ENCODE peak calls at places on chromosomes 16 and 17, in four cellular contexts. One of them, this sample, is unnamed.

GRCh38 chr16:79716645-79717323 is 116.2 kb upstream of the MAF start:
- DNase-seq in CD4-positive, alpha-beta T cell: no peak
- DNase-seq in hepatocyte: no peak
- DNase-seq in brain microvascular endothelial cell: peak
- DNase-seq in this sample: no peak

GRCh38 chr16:85357323-85357722 is 245.1 kb upstream of the CIBAR2 start:
- DNase-seq in brain microvascular endothelial cell: no peak
- DNase-seq in CD4-positive, alpha-beta T cell: no peak
- DNase-seq in hepatocyte: no peak
- DNase-seq in this sample: no peak

GRCh38 chr17:67666710-67667109 is 51.0 kb upstream of the NOL11 start:
- DNase-seq in hepatocyte: no peak
- DNase-seq in CD4-positive, alpha-beta T cell: no peak
- DNase-seq in brain microvascular endothelial cell: no peak
- DNase-seq in this sample: no peak

GRCh38 chr17:30299000-30299399 is 7.3 kb upstream of the BLMH start:
- DNase-seq in CD4-positive, alpha-beta T cell: no peak
- DNase-seq in brain microvascular endothelial cell: no peak
- DNase-seq in hepatocyte: no peak
- DNase-seq in this sample: no peak

GRCh38 chr17:59963738-59964454 is 644 bp downstream of the RNFT1 start:
- DNase-seq in hepatocyte: peak
- DNase-seq in brain microvascular endothelial cell: peak
- DNase-seq in CD4-positive, alpha-beta T cell: peak
- DNase-seq in this sample: peak

GRCh38 chr16:10617662-10618420 is 37.4 kb upstream of the EMP2 start:
- DNase-seq in hepatocyte: no peak
- DNase-seq in CD4-positive, alpha-beta T cell: no peak
- DNase-seq in brain microvascular endothelial cell: no peak
- DNase-seq in this sample: no peak

GRCh38 chr16:50251375-50252081 is 14.8 kb upstream of the ADCY7 start:
- DNase-seq in CD4-positive, alpha-beta T cell: no peak
- DNase-seq in brain microvascular endothelial cell: peak
- DNase-seq in hepatocyte: no peak
- DNase-seq in this sample: no peak

GRCh38 chr16:77660311-77660710 is 62.0 kb upstream of the NUDT7 start:
- DNase-seq in brain microvascular endothelial cell: peak
- DNase-seq in hepatocyte: peak
- DNase-seq in CD4-positive, alpha-beta T cell: no peak
- DNase-seq in this sample: no peak

GRCh38 chr17:21075739-21076085 is 32.9 kb upstream of the USP22 start:
- DNase-seq in brain microvascular endothelial cell: no peak
- DNase-seq in hepatocyte: no peak
- DNase-seq in CD4-positive, alpha-beta T cell: no peak
- DNase-seq in this sample: no peak

GRCh38 chr17:28634211-28634865 is 10.6 kb downstream of the BLTP2 start:
- DNase-seq in CD4-positive, alpha-beta T cell: no peak
- DNase-seq in hepatocyte: no peak
- DNase-seq in brain microvascular endothelial cell: no peak
- DNase-seq in this sample: no peak

GRCh38 chr17:40822132-40822812 is at the start of gene KRT10:
- DNase-seq in brain microvascular endothelial cell: no peak
- DNase-seq in CD4-positive, alpha-beta T cell: no peak
- DNase-seq in hepatocyte: no peak
- DNase-seq in this sample: no peak
- TF ChIP-seq CTCF in brain microvascular endothelial cell: no peak
- TF ChIP-seq CTCF in CD4-positive, alpha-beta T cell: no peak
- TF ChIP-seq CTCF in hepatocyte: no peak
- TF ChIP-seq CTCF in this sample: no peak

DNA sequence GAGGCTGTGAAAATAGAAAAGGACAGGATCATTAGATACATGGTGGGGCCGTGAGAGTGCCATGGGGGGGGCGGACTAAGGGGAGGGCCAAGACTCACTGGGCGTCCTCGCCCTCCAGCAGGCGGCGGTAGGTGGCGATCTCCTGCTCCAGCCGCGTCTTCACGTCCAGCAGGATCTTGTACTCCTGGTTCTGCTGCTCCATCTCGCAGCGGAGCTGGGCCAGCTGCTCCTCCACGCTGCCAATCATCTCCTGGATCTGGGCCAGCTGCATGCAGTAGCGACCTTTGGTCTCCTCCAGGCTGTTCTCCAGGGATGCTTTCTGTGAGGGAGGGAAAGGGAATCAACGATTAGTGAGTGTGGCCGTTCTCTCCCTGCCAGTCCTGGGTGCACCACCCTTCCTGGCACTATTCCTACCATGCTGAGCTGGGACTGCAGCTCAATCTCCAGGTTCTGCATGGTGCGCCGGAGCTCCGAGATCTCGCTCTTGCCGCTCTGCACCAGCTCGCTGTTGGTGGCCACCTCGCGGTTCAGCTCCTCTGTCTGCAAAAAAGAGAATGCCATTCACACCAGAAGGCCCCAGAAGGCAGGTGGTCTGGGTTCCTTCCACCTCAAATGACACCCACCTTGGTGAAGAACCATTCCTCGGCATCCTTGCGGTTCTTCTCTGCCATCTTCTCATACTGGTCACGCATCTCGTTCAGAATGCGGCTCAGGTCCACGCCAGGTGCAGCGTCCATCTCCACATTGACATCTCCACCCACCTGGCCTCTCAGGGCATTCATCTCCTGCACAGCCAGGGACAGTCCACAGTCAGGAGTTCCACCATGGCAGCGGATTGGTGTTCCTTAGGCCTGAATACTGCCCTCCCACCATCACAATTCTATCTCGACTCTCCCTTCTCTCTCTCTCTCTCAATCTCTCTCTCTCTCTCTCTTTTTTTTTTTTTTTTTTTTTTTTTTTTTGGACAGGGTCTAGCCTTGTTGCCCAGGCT is 3.3 kb downstream of the KRT14 start:
- DNase-seq in hepatocyte: no peak
- DNase-seq in CD4-positive, alpha-beta T cell: no peak
- DNase-seq in brain microvascular endothelial cell: no peak
- DNase-seq in this sample: no peak
- TF ChIP-seq CTCF in hepatocyte: no peak
- TF ChIP-seq CTCF in CD4-positive, alpha-beta T cell: no peak
- TF ChIP-seq CTCF in brain microvascular endothelial cell: no peak
- TF ChIP-seq CTCF in this sample: no peak

GRCh38 chr16:12339686-12340085 is 363.2 kb downstream of the SNX29 start:
- DNase-seq in brain microvascular endothelial cell: peak
- DNase-seq in hepatocyte: no peak
- DNase-seq in CD4-positive, alpha-beta T cell: no peak
- DNase-seq in this sample: no peak

GRCh38 chr16:12340151-12340733 is 363.7 kb downstream of the SNX29 start:
- DNase-seq in CD4-positive, alpha-beta T cell: no peak
- DNase-seq in brain microvascular endothelial cell: peak
- DNase-seq in hepatocyte: peak
- DNase-seq in this sample: no peak

GRCh38 chr16:12341966-12342365 is 365.4 kb downstream of the SNX29 start:
- DNase-seq in brain microvascular endothelial cell: no peak
- DNase-seq in hepatocyte: no peak
- DNase-seq in CD4-positive, alpha-beta T cell: no peak
- DNase-seq in this sample: no peak

GRCh38 chr16:12343913-12344312 is 367.4 kb downstream of the SNX29 start:
- DNase-seq in brain microvascular endothelial cell: no peak
- DNase-seq in CD4-positive, alpha-beta T cell: no peak
- DNase-seq in hepatocyte: no peak
- DNase-seq in this sample: no peak

DNA sequence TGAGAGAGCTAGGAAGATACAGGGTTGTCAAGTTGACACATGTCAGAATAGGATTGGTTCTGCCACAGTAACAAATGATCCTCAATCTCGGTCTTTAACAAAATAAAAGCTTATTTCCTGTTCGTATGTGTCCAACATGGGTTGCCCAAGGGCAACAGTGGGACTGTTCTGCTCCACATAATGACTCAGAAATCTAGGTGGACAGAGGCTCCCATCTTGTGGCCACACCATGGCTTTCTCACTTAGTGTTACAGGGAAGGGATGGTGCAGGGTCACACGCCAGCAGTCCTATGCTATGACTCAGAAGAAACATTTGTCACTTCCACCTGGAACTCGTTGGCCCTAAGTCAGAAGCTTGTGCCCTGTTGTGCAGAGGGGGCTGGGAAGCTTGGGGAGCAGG is 364.9 kb downstream of the SNX29 start:
- DNase-seq in CD4-positive, alpha-beta T cell: no peak
- DNase-seq in brain microvascular endothelial cell: peak
- DNase-seq in hepatocyte: peak
- DNase-seq in this sample: no peak
- TF ChIP-seq CTCF in CD4-positive, alpha-beta T cell: no peak
- TF ChIP-seq CTCF in brain microvascular endothelial cell: peak
- TF ChIP-seq CTCF in hepatocyte: no peak
- TF ChIP-seq CTCF in this sample: no peak

DNA sequence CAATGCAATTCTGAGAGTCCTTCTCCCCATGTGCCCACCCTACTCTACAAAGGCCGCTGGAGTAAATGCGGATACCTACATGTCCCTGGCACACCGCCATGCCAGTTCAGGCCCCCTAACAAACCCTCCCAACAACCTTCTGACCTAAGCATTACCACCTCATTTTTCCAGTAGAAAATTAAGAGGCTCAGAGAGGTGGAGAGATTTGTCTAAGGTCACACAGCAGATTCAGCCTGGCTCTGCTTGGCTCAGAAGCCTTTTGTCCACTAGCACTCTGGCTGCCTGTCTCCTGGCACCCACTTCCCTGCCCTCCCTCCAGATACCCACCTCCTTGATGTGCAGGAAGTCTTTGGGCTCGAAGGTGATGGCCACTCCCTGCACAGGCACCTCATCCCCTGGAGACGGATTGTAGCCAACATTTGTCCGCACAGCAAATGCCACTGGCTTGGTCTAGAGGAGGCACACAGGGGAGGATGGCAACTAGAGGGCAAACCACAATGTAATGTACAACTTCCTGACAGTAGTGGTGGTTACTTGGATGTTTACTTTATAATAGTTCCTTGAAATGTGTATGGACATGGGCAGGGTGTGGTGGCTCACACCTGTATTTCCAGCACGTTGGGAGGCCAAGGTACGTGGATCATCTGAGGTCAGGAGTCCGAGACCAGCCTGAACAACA is 10.2 kb downstream of the CACNB1 start:
- DNase-seq in brain microvascular endothelial cell: no peak
- DNase-seq in hepatocyte: no peak
- DNase-seq in CD4-positive, alpha-beta T cell: no peak
- DNase-seq in this sample: no peak
- TF ChIP-seq CTCF in brain microvascular endothelial cell: no peak
- TF ChIP-seq CTCF in hepatocyte: no peak
- TF ChIP-seq CTCF in CD4-positive, alpha-beta T cell: no peak
- TF ChIP-seq CTCF in this sample: no peak

GRCh38 chr17:42166196-42166763 is 11.5 kb upstream of the RAB5C start:
- DNase-seq in hepatocyte: no peak
- DNase-seq in brain microvascular endothelial cell: no peak
- DNase-seq in CD4-positive, alpha-beta T cell: no peak
- DNase-seq in this sample: no peak

GRCh38 chr17:42169351-42169750 is 11.6 kb downstream of the KCNH4 start:
- DNase-seq in brain microvascular endothelial cell: no peak
- DNase-seq in hepatocyte: no peak
- DNase-seq in CD4-positive, alpha-beta T cell: no peak
- DNase-seq in this sample: no peak

GRCh38 chr17:42174126-42174783 is 6.7 kb downstream of the KCNH4 start:
- DNase-seq in hepatocyte: no peak
- DNase-seq in brain microvascular endothelial cell: no peak
- DNase-seq in CD4-positive, alpha-beta T cell: no peak
- DNase-seq in this sample: no peak

GRCh38 chr17:42167807-42168206 is 13.0 kb upstream of the RAB5C start:
- DNase-seq in hepatocyte: no peak
- DNase-seq in CD4-positive, alpha-beta T cell: no peak
- DNase-seq in brain microvascular endothelial cell: no peak
- DNase-seq in this sample: no peak

DNA sequence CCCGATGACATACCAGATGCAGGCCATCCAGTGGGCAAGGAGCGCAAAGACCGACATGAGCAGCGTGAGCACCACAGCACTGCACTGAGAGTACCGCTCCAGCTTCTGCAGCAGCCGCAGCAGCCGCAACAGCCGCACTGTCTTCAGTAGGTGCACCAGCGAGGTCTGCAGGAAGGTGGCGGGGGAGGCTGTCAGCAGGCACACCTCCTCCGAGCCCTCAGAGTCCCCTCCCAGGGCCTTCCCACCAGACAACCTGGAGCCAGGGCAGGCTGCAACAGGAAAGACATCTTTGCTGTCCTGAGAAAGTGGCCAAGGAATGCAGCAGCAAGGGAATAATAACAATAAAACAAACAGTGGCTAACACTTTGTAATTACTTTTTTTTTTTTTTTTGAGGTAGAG is 9.1 kb downstream of the KCNH4 start:
- DNase-seq in hepatocyte: peak
- DNase-seq in brain microvascular endothelial cell: no peak
- DNase-seq in CD4-positive, alpha-beta T cell: no peak
- DNase-seq in this sample: peak
- TF ChIP-seq CTCF in hepatocyte: no peak
- TF ChIP-seq CTCF in brain microvascular endothelial cell: no peak
- TF ChIP-seq CTCF in CD4-positive, alpha-beta T cell: no peak
- TF ChIP-seq CTCF in this sample: no peak

DNA sequence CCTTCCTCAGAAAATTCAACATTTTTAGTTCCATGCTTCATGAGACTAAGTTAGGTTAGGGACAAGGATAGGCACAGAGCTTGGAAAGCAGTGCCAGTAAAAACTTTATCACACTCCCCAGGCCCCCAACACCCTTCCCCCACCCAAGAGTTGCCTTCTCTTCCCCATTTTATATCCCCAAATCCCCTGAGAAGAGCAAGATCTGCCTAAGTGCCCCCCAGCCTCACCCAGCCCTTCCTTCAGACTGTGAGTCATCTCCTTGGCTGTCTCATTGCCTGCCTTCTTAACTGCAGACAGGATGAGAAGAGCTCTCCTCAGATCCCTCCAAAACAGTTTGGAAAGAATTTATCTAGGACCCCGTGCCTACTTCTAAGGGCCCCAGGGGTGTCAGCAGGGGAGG is 55.8 kb downstream of the NEUROD2 start:
- DNase-seq in hepatocyte: no peak
- DNase-seq in brain microvascular endothelial cell: peak
- DNase-seq in CD4-positive, alpha-beta T cell: no peak
- DNase-seq in this sample: no peak
- TF ChIP-seq CTCF in hepatocyte: no peak
- TF ChIP-seq CTCF in brain microvascular endothelial cell: no peak
- TF ChIP-seq CTCF in CD4-positive, alpha-beta T cell: no peak
- TF ChIP-seq CTCF in this sample: no peak

DNA sequence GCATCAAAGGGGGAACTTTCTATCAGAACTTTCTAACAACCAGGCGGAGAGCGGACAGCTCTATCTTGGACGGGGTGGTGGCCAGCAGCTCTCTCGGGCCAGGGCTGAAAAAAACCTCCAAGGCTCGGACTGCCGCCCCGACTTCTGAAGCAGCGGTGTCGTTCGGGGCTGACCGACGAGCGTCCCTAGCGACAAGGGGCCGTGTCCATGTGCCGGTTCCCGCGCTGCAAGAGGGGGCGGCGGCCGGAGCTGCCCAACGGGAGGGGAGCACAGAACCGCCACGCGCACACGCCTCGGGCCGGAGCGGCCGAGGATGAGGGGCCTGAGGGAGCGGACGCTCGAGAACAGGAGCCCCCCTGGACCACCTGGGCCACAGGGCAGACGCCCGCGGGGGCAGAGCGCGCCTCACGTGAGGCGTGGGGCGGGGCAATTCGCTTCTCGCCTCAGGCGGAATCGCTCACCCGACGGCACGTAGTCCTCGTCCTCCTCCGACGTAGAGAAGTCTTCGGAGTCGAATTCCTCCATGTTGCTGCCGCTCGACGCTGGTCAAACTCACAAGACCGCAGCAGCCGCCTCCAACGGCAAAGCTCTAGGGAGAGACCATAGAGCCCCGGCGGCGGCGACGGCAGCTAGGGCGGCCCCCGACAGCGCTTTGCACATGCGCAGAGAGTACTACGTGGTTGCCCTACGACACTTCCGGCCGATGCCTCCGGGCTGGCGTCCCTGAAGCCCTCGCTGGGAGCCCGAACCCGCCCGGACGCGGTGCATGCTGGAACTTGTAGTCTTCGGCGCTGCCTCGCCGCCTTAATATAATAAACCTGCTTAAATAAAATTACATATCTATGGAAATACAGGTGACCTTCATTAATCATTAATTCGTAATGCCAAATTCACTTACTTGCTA is at the start of gene CFDP1:
- DNase-seq in hepatocyte: peak
- DNase-seq in brain microvascular endothelial cell: peak
- DNase-seq in CD4-positive, alpha-beta T cell: peak
- DNase-seq in this sample: peak
- TF ChIP-seq CTCF in hepatocyte: peak
- TF ChIP-seq CTCF in brain microvascular endothelial cell: no peak
- TF ChIP-seq CTCF in CD4-positive, alpha-beta T cell: no peak
- TF ChIP-seq CTCF in this sample: no peak

This sample was measured in mesothelial cell of epicardium.